ENCODE peak calls at places on chromosomes 7 and 10, in eight cellular contexts. C, B, G, R, D, O, N and P are unnamed samples.

GRCh38 chr7:129066290-129067131 is 11.6 kb upstream of the TNPO3 start:
- DNase-seq in C (no peak), B (no peak), R (no peak), G (no peak), N (peak; percentile 73), O (no peak), D (no peak), P (no peak)

GRCh38 chr7:139345042-139345441 is 3.9 kb downstream of the FMC1 start:
- DNase-seq in D (no peak), B (no peak), R (no peak), O (no peak), N (no peak), C (no peak), G (no peak), P (no peak)

GRCh38 chr7:43511029-43511428 is 71.9 kb upstream of the STK17A start:
- DNase-seq in D (no peak), B (no peak), O (no peak), G (peak; percentile 8), R (no peak), N (no peak), C (no peak), P (no peak)

GRCh38 chr7:149000961-149001360 is 27.3 kb downstream of the PDIA4 start:
- DNase-seq in R (no peak), N (no peak), B (no peak), D (no peak), O (no peak), G (no peak), C (no peak), P (no peak)

GRCh38 chr7:24052572-24053223 is 231.3 kb upstream of the NPY start:
- DNase-seq in B (no peak), C (no peak), D (peak; percentile 24), G (no peak), R (no peak), N (peak; percentile 8), O (no peak), P (no peak)

GRCh38 chr10:110425684-110426293 is 71.9 kb upstream of the DUSP5 start:
- DNase-seq in R (no peak), N (peak; percentile 100), G (no peak), C (peak; percentile 10), D (peak; percentile 39), B (no peak), O (no peak), P (no peak)

GRCh38 chr10:57983226-57983870 is 284.3 kb downstream of the IPMK start:
- DNase-seq in G (no peak), C (no peak), R (no peak), O (no peak), B (no peak), D (no peak), N (peak; percentile 29), P (no peak)

GRCh38 chr10:116287906-116288501 is 15.0 kb upstream of the GFRA1 start:
- DNase-seq in C (no peak), O (peak; percentile 22), R (peak; percentile 1), N (peak; percentile 50), D (no peak), G (peak; percentile 46), B (no peak), P (no peak)

GRCh38 chr10:80878330-80878729 is 340.6 kb downstream of the SH2D4B start:
- DNase-seq in N (no peak), O (no peak), B (no peak), G (no peak), C (no peak), R (no peak), D (no peak), P (no peak)

GRCh38 chr10:132551093-132551807 is 13.7 kb downstream of the INPP5A start:
- DNase-seq in B (no peak), G (no peak), C (no peak), D (peak; percentile 55), N (no peak), O (no peak), R (peak; percentile 84), P (no peak)

GRCh38 chr7:108076141-108076540 is 54.0 kb downstream of the LAMB4 start:
- DNase-seq in D (no peak), R (no peak), N (no peak), B (no peak), C (no peak), G (no peak), O (no peak), P (no peak)

GRCh38 chr7:135914346-135914745 is 62.8 kb downstream of the MTPN start:
- DNase-seq in C (no peak), N (no peak), G (no peak), O (no peak), B (no peak), R (no peak), D (no peak), P (no peak)

GRCh38 chr7:21960922-21961321 is 15.2 kb upstream of the CDCA7L start:
- DNase-seq in B (no peak), C (no peak), R (no peak), G (no peak), D (no peak), O (no peak), N (peak; percentile 68), P (no peak)

GRCh38 chr7:149285581-149285975 is 23.6 kb downstream of the ZNF783 start:
- DNase-seq in N (peak; percentile 27), G (no peak), C (no peak), R (no peak), D (no peak), O (peak; percentile 35), B (peak; percentile 47), P (no peak)

GRCh38 chr10:119401671-119402395 is 140.7 kb downstream of the RGS10 start:
- DNase-seq in C (peak; percentile 88), B (peak; percentile 82), G (no peak), R (no peak), O (peak; percentile 46), N (peak; percentile 100), D (peak; percentile 47), P (no peak)

GRCh38 chr7:117092801-117093200 is 139.5 kb downstream of the ST7 start:
- DNase-seq in N (peak; percentile 74), C (no peak), D (no peak), R (no peak), G (no peak), B (no peak), O (no peak), P (no peak)

GRCh38 chr7:114708646-114709045 is 213.2 kb upstream of the MDFIC start:
- DNase-seq in N (peak; percentile 3), B (no peak), C (no peak), R (no peak), O (no peak), G (no peak), D (no peak), P (no peak)

DNA sequence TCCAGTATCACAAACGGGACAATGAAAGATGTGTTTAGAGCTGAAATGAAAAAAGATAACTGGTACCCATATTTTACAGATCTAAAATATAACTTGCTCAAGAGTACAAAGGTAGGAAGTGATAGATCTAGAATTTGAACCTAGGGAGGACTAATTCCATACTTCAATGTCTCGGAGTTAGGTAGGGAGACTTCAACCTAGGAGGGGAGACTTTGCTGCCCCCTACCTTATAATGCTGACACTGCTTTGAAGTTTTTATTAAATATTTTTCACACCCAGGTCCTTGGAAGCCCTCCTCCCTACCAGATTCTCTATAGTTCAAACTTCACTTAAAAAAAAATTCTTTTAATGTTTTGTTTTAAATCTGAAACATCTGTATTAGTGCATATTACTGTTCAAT is 58.0 kb downstream of the MICU1 start:
- DNase-seq in G (peak; percentile 11), R (peak; percentile 26), D (no peak), C (no peak), O (no peak), B (no peak), N (peak; percentile 3), P (no peak)
- TF ChIP-seq CTCF in G (peak; percentile 71), R (peak; percentile 79), D (peak; percentile 18), C (peak; percentile 25), O (no peak), B (peak; percentile 46), N (peak; percentile 36), P (no peak)

DNA sequence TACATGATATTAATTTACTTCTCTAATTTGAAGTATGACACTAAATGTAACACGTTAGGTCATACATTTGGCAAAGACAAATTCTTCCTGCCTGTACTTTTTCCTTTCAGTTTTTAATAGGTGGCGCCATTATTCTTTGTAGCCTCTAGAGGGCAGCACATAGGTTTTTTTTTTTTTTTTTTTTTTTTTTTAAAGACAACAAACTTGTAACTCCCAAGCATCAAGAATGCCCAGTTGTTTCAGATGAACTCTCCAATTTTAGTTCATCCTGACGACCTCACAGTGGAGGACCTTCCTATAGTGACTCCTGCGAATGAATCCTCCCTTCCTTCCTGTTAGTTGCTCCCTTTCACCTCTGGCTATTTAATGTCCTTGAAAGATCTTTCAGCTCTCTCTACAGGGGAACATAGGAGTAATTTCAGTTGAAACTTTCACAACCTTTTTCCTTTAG is 139.3 kb upstream of the HDAC9 start:
- DNase-seq in R (peak; percentile 66), D (no peak), O (no peak), G (no peak), B (no peak), N (peak; percentile 40), C (no peak), P (no peak)
- TF ChIP-seq CTCF in R (peak; percentile 92), D (peak; percentile 60), O (peak; percentile 69), G (peak; percentile 92), B (peak; percentile 79), N (peak; percentile 61), C (peak; percentile 68), P (peak; percentile 20)

GRCh38 chr7:91031757-91032156 is 232.5 kb upstream of the FZD1 start:
- DNase-seq in R (no peak), G (no peak), B (no peak), N (no peak), D (no peak), O (no peak), C (no peak), P (no peak)
- TF ChIP-seq CTCF in R (no peak), G (no peak), B (no peak), N (no peak), D (no peak), O (no peak), C (no peak), P (no peak)

GRCh38 chr10:11011436-11011835 is 6.2 kb upstream of the CELF2 start:
- DNase-seq in B (no peak), G (no peak), C (no peak), R (no peak), O (no peak), D (no peak), N (no peak), P (no peak)
- TF ChIP-seq CTCF in B (no peak), G (no peak), C (no peak), R (no peak), O (no peak), D (no peak), N (no peak), P (no peak)

DNA sequence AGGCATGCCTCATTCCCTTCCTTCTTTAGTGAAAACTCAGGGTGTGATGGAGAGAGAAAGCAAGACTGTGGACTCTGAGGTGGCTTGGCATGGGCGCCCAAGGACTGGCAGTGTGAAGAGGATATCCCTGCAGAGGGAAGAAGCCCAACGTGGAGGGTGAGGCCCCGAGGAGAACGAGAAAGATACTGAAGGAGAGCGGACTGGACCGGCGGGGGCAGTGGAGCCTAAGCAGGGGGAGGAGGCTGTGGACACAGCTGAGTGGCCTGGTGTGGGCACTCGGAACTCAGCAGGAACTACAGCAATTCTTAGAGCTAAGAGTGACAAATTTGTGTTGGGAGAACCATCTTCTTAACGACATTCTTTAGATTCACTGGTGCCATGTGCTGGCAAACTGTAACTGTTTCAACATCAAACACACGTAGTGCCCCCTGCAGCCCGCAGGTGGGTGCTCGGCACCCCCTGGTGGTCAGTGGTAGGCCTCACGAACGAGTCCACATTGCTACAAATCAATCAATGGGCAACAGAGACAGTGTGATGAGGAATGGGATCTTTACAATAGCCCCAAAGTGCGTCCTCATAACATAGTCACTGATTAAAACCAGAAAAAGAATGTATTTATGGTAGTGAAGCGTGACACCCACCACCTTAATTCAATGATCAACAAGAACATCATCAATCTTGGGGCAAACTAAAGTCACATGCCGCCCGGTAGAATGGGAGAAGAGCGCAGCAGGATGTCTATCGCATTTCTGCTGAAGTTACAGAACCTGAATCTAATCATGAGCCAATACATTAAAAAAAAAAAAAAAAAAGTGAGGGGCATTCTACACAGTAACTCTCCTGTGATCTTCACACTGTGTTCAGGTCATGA is 2.0 kb upstream of the SFTPA1 start:
- DNase-seq in D (peak; percentile 53), O (peak; percentile 34), N (peak; percentile 31), R (peak; percentile 79), B (no peak), G (peak; percentile 70), C (no peak), P (no peak)
- TF ChIP-seq CTCF in D (peak; percentile 36), O (peak; percentile 44), N (peak; percentile 64), R (peak; percentile 93), B (peak; percentile 59), G (peak; percentile 70), C (peak; percentile 63), P (no peak)